ENCODE peak calls at places on chromosomes 16 and 17, in eight cellular contexts. H is A549, S is Calu3, N is RWPE1, L is D721Med, U is psoas muscle, F is pancreas, R is tibial nerve. K is an unnamed sample.

GRCh38 chr17:36880506-36880905 is 56.8 kb upstream of the LHX1 start:
- DNase-seq in H (no peak), S (no peak), N (no peak), L (no peak), U (no peak), F (no peak), R (no peak), K (no peak)

GRCh38 chr17:16936536-16937310 is 35.2 kb downstream of the TNFRSF13B start:
- DNase-seq in H (no peak), S (no peak), N (no peak), L (no peak), U (no peak), F (no peak), R (no peak), K (no peak)

GRCh38 chr16:49055824-49056545 is 225.7 kb downstream of the CBLN1 start:
- DNase-seq in H (no peak), S (no peak), N (no peak), L (no peak), U (no peak), F (no peak), R (no peak), K (no peak)

GRCh38 chr16:83814654-83814985 is 6.8 kb downstream of the HSBP1 start:
- DNase-seq in H (no peak), S (no peak), N (no peak), L (no peak), U (no peak), F (no peak), R (no peak), K (no peak)

GRCh38 chr16:31118223-31119155 is 1.0 kb downstream of the KAT8 start:
- DNase-seq in H (no peak), S (no peak), N (peak), L (no peak), U (no peak), F (peak), R (no peak), K (no peak)

GRCh38 chr17:82913304-82914043 is 73.7 kb upstream of the ZNF750 start:
- DNase-seq in H (peak), S (peak), N (peak), L (no peak), U (peak), F (no peak), R (no peak), K (no peak)

GRCh38 chr17:74119960-74120359 is 83.5 kb upstream of the RPL38 start:
- DNase-seq in H (no peak), S (no peak), N (no peak), L (no peak), U (no peak), F (no peak), R (no peak), K (no peak)

GRCh38 chr17:67157732-67158639 is 87.0 kb downstream of the HELZ start:
- DNase-seq in H (peak), S (no peak), N (peak), L (peak), U (no peak), F (no peak), R (no peak), K (peak)

GRCh38 chr17:48478224-48479013 is 48.4 kb upstream of the SKAP1 start:
- DNase-seq in H (no peak), S (no peak), N (no peak), L (no peak), U (no peak), F (no peak), R (no peak), K (peak)

GRCh38 chr17:53722407-53722806 is 100.3 kb upstream of the KIF2B start:
- DNase-seq in H (peak), S (peak), N (peak), L (no peak), U (no peak), F (no peak), R (no peak), K (no peak)

GRCh38 chr16:47713225-47713595 is 252.1 kb downstream of the PHKB start:
- DNase-seq in H (peak), S (no peak), N (peak), L (no peak), U (no peak), F (no peak), R (no peak), K (no peak)

DNA sequence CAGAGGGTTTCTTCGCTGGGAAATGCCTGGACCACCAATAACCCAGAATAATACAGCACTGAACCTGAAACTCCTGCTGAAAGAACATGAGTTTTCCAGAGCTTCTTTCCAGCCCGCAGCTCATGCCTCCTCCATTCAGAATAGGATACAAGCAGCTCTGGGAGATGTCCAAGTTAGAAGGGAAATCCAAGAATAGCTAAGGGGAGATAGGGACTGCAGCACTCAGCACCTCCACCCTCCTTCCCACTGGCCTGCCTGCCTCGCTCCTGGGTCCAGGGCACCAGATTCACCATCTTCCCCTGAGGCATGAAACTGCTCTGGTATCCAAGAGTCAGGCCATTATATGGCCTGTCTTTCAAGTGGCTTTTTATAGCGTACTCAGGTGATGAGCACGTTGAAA is 4.1 kb downstream of the KRT31 start:
- DNase-seq in H (no peak), S (no peak), N (no peak), L (no peak), U (no peak), F (no peak), R (no peak), K (no peak)
- TF ChIP-seq CTCF in H (no peak), S (no peak), N (no peak), L (no peak), U (no peak), F (no peak), R (no peak), K (no peak)

GRCh38 chr17:40187238-40187637 is 10.0 kb downstream of the RAPGEFL1 start:
- DNase-seq in H (no peak), S (no peak), N (no peak), L (no peak), U (no peak), F (no peak), R (no peak), K (no peak)
- TF ChIP-seq CTCF in H (no peak), S (no peak), N (no peak), L (no peak), U (no peak), F (no peak), R (no peak), K (no peak)

GRCh38 chr16:11100239-11100750 is 155.7 kb downstream of the SOCS1 start:
- DNase-seq in H (no peak), S (no peak), N (no peak), L (no peak), U (peak), F (no peak), R (peak), K (peak)
- TF ChIP-seq CTCF in H (no peak), S (no peak), N (no peak), L (no peak), U (no peak), F (no peak), R (no peak), K (no peak)

DNA sequence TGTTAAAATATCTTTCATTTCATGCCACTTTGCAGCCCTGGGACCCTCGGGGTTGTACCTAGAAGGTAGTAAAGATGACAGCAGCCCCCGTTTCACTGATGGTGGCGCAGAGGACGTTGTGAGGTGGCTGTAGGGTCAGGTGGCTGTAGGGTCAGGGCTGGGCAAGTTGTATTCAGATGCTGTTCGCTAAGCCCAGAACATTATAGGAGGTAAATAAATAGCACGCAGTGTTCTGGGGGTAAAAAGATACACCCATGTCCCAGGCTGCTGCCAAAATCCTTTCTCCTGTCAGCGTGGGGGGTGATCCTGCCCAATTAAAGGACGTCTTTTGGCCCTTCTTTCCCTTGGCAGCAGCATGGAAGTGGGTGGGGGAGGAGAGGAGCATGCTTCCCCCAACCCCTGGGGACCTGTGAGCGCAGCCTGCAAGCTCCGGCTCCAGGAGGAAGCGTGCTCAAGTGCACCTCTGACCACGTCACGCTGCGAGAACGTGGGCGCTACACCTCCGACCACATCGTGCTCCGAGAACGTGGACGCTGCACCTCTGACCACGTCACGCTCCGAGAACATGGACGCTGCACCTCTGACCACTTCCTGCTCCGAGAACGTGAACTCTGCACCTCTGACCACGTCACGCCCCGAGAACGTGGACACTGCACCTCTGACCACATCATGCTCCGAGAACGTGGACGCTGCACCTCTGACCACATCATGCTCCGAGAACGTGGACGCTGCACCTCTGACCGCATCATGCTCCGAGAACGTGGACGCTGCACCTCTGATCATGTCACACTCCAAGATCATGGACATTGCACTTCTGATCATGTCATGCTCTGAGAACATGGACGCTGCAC is 182.1 kb downstream of the RPTOR start:
- DNase-seq in H (no peak), S (no peak), N (no peak), L (no peak), U (no peak), F (no peak), R (no peak), K (no peak)
- TF ChIP-seq CTCF in H (no peak), S (no peak), N (no peak), L (no peak), U (no peak), F (no peak), R (no peak), K (no peak)

GRCh38 chr16:73746554-73746953 is 550.1 kb upstream of the PSMD7 start:
- DNase-seq in H (no peak), S (no peak), N (no peak), L (no peak), U (no peak), F (no peak), R (no peak), K (no peak)

GRCh38 chr16:73747328-73747727 is 549.3 kb upstream of the PSMD7 start:
- DNase-seq in H (no peak), S (no peak), N (no peak), L (no peak), U (no peak), F (no peak), R (no peak), K (no peak)

GRCh38 chr16:73739049-73739769 is 557.4 kb upstream of the PSMD7 start:
- DNase-seq in H (no peak), S (no peak), N (no peak), L (no peak), U (no peak), F (no peak), R (no peak), K (no peak)

DNA sequence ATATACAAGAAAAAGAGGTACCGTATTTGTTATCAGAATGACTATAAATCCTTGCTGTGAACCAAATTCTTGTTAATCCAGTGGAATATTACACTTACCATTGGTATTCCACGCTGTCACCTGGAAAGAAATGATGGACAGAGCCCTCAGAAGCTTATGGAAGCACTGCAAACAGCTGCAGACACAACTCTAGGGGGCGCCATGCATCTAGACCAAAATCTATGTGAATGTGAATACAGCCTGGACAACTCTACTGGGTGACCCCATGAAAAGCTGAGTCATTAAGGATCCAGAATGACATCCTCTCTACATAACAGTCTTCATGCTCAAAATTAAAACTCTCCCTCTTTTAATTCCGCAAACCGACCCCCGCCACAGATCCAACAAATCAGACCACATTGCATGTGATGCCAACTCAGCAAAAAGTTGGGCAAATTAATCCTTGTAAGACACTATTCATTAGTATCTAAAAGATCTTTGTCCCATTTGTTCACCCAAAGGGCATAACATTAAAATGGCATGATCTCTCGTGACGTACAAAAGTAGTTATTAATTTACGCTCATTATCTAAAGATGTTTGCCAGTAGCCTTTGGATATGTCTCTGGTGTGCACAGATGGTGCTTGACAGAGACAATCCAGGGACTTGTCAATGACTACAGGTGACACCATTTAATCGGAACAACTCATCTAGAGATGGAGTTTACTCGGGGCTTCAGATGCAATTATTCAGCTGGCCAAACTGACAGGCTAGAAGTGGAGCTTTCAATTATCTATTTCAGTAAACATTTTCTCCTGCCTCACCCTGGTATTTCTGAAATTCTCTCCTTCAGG is 552.7 kb upstream of the PSMD7 start:
- DNase-seq in H (peak), S (no peak), N (no peak), L (no peak), U (no peak), F (no peak), R (no peak), K (no peak)
- TF ChIP-seq CTCF in H (no peak), S (no peak), N (no peak), L (peak), U (no peak), F (no peak), R (no peak), K (no peak)